ENCODE peak calls at places on chromosomes 5 and 9, in eight cellular contexts. D, J, O, R, G, I, P and W are unnamed samples.

GRCh38 chr5:53243403-53243802 is 133.8 kb upstream of the MOCS2 start:
- DNase-seq in D (peak; percentile 47), J (no peak), O (no peak), R (peak; percentile 15), G (no peak), I (no peak), P (no peak), W (no peak)

GRCh38 chr9:110351009-110351467 is 13.4 kb upstream of the TXNDC8 start:
- DNase-seq in D (no peak), J (peak; percentile 73), O (peak; percentile 80), R (no peak), G (peak; percentile 97), I (peak; percentile 80), P (peak; percentile 91), W (no peak)

GRCh38 chr9:92706218-92706940 is 36.4 kb upstream of the IPPK start:
- DNase-seq in D (peak; percentile 88), J (no peak), O (no peak), R (peak; percentile 81), G (no peak), I (no peak), P (peak; percentile 67), W (peak; percentile 55)

GRCh38 chr5:92758552-92758951 is 822.5 kb downstream of the NR2F1-AS1 start:
- DNase-seq in D (no peak), J (peak; percentile 47), O (peak; percentile 75), R (no peak), G (peak; percentile 68), I (peak; percentile 82), P (peak; percentile 78), W (no peak)

GRCh38 chr9:89923961-89924504 is 319.2 kb downstream of the GADD45G start:
- DNase-seq in D (no peak), J (peak; percentile 34), O (peak; percentile 7), R (peak; percentile 6), G (no peak), I (no peak), P (no peak), W (no peak)

GRCh38 chr9:130991227-130992058 is 17.5 kb upstream of the LAMC3 start:
- DNase-seq in D (no peak), J (no peak), O (no peak), R (peak; percentile 69), G (no peak), I (no peak), P (no peak), W (no peak)

GRCh38 chr9:90802534-90802933 is 915 bp downstream of the SYK start:
- DNase-seq in D (peak; percentile 70), J (peak; percentile 34), O (no peak), R (no peak), G (no peak), I (no peak), P (no peak), W (no peak)

GRCh38 chr9:98774746-98775145 is 21.6 kb downstream of the ANKS6 start:
- DNase-seq in D (peak; percentile 81), J (peak; percentile 21), O (no peak), R (peak; percentile 64), G (no peak), I (no peak), P (peak; percentile 52), W (peak; percentile 46)

GRCh38 chr9:22457448-22457847 is 10.8 kb downstream of the DMRTA1 start:
- DNase-seq in D (no peak), J (no peak), O (no peak), R (peak; percentile 60), G (no peak), I (no peak), P (no peak), W (peak; percentile 11)

GRCh38 chr5:38615042-38615441 is 58.6 kb upstream of the LIFR start:
- DNase-seq in D (no peak), J (no peak), O (no peak), R (no peak), G (no peak), I (no peak), P (no peak), W (no peak)

GRCh38 chr9:131879531-131880290 is 139.8 kb upstream of the RAPGEF1 start:
- DNase-seq in D (no peak), J (no peak), O (no peak), R (no peak), G (no peak), I (no peak), P (no peak), W (no peak)

GRCh38 chr5:175444060-175444904 is at the start of gene DRD1:
- DNase-seq in D (peak; percentile 44), J (peak; percentile 12), O (peak; percentile 46), R (peak; percentile 86), G (no peak), I (peak; percentile 21), P (peak; percentile 59), W (peak; percentile 85)

GRCh38 chr5:39775458-39776365 is 350.9 kb upstream of the DAB2 start:
- DNase-seq in D (no peak), J (peak; percentile 89), O (peak; percentile 89), R (peak; percentile 8), G (peak; percentile 54), I (peak; percentile 92), P (peak; percentile 94), W (no peak)

GRCh38 chr5:45692481-45692880 is 3.7 kb downstream of the HCN1 start:
- DNase-seq in D (no peak), J (no peak), O (no peak), R (peak; percentile 36), G (no peak), I (no peak), P (no peak), W (no peak)

GRCh38 chr5:43336159-43336558 is 22.9 kb upstream of the HMGCS1 start:
- DNase-seq in D (no peak), J (no peak), O (no peak), R (no peak), G (no peak), I (no peak), P (no peak), W (no peak)

DNA sequence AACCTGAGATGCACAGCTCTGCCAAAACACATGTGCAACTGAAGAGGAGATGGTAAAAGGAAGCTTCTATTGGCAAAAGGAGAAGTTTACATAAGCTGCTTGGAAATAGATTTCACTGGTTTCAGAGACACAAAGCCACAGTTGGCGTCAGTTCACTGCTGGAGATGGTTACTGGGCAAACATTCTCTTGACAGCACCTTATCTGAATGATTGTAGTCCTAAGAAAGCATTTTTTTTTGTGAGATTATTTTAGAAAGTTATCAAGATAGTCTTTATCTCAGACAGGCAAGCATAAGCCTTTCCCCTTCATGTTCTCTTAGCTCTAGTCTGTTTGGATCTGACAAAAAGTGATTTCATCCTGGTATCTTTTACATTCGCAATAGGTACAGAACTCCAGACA is 1667.9 kb upstream of the NUDT12 start:
- DNase-seq in D (no peak), J (no peak), O (no peak), R (no peak), G (no peak), I (no peak), P (no peak), W (no peak)
- H2AFZ ChIP-seq in D (no peak overlapping the region), J (no peak overlapping the region), O (no peak overlapping the region), R (no peak overlapping the region), G (no peak overlapping the region), I (no peak overlapping the region), P (no peak overlapping the region), W (peak overlapping the region; percentile 76)

DNA sequence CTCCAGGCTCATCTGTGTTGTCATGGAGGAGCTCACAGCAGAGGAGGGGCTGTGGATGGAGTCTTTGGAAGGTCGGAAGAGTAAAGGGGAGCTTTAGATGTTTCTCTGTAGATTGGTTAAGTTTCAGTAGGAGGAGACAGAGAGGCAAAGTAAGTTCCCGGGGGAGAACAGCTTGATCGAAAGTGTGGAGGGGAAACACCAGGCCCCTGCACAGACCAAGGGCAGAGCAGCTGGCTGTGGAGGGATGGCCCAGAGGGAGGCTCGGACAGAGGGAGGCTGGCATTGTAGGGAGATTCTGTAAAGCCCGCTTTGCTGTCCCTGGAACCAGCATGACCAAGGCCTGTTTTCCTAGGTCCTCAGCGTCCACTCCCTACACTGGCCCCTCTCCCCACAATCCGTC is 5.3 kb upstream of the OR2V2 start:
- DNase-seq in D (no peak), J (no peak), O (no peak), R (no peak), G (no peak), I (no peak), P (no peak), W (no peak)
- H2AFZ ChIP-seq in D (no peak overlapping the region), J (no peak overlapping the region), O (no peak overlapping the region), R (peak overlapping the region; percentile 59), G (no peak overlapping the region), I (peak overlapping the region; percentile 21), P (no peak overlapping the region), W (no peak overlapping the region)

DNA sequence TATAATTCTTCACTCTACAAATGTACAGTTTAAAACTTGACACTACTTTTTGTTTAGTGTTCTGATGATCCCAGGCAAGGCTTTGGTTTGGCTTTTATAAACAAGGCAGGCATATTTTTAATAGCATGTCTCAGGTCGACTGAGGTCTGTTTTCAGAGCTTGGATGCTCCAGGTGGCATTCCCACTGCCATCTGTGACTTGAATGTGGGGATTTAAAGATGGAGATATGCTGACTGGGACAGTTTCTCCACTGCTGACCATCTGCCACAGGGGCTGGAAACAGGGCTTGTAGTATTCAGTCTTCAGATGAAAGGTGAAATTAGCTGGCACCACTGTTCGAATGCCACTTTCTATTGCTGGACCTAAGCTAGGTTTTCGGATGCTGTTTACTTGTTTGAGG is 1266.2 kb upstream of the CDH18 start:
- DNase-seq in D (no peak), J (no peak), O (no peak), R (no peak), G (no peak), I (no peak), P (no peak), W (no peak)
- H2AFZ ChIP-seq in D (no peak overlapping the region), J (no peak overlapping the region), O (no peak overlapping the region), R (no peak overlapping the region), G (no peak overlapping the region), I (no peak overlapping the region), P (no peak overlapping the region), W (no peak overlapping the region)

GRCh38 chr9:35956646-35957045 is 1.3 kb downstream of the OR2S2 start:
- DNase-seq in D (no peak), J (no peak), O (no peak), R (no peak), G (no peak), I (no peak), P (no peak), W (no peak)

GRCh38 chr9:35958104-35958825 is at the start of gene OR2S2:
- DNase-seq in D (no peak), J (no peak), O (no peak), R (no peak), G (no peak), I (peak; percentile 26), P (no peak), W (no peak)

GRCh38 chr9:35952526-35953191 is 5.3 kb downstream of the OR2S2 start:
- DNase-seq in D (no peak), J (no peak), O (no peak), R (no peak), G (no peak), I (no peak), P (no peak), W (no peak)

GRCh38 chr9:35951736-35952135 is 6.2 kb downstream of the OR2S2 start:
- DNase-seq in D (no peak), J (no peak), O (peak; percentile 32), R (no peak), G (peak; percentile 76), I (peak; percentile 54), P (peak; percentile 76), W (no peak)

DNA sequence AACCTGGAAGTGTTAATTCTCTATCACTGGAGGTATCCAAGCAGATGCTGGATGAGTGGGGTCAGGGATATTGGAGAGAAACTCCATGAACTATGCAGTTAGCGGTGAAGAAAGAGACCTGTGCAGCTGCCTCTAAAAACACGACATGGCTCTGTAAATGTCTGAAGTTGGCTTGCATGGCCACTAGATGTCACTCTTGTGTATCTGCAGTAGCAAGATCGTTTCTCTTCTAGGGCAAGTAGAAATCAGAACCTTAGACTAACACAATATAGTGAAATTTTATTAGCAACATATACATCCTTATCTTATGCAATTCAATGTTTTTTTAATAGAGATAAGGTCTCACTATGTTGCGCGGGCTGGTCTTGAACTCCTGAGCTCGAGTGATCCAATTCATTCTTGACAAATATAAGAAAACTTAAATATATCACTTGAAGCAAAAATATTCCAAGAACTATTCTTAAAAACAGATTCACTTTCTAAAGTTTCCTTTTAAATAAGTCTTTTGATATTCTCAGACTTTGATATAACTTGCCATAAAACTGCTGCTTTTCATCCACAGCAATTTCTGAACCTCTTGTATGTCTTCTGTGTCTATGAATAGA is 2.9 kb downstream of the OR2S2 start:
- DNase-seq in D (peak; percentile 86), J (peak; percentile 76), O (peak; percentile 91), R (peak; percentile 87), G (peak; percentile 56), I (peak; percentile 90), P (peak; percentile 83), W (peak; percentile 78)
- H2AFZ ChIP-seq in D (no peak overlapping the region), J (peak overlapping the region; percentile 31), O (peak overlapping the region; percentile 77), R (no peak overlapping the region), G (no peak overlapping the region), I (peak overlapping the region; percentile 60), P (peak overlapping the region; percentile 79), W (peak overlapping the region; percentile 77)